ENCODE peak calls at places on chromosomes 4 and X, in eight cellular contexts. R is heart right ventricle, I is ascending aorta, A is body of pancreas, L is OCI-LY7, X is fibroblast of lung, Z is GM23248, Y is neural progenitor cell. V is an unnamed sample. For H3K4me1 and H3K36me3, the result is how much of the 10 kb centered on the place peaks cover.

GRCh38 chrX:35726176-35726575 is 72.0 kb upstream of the MAGEB16 start:
- DNase-seq in R (no peak), I (no peak), A (peak), L (peak), X (peak), Z (peak), Y (no peak), V (no peak)

GRCh38 chr4:173747537-173748257 is 217.7 kb upstream of the HAND2 start:
- DNase-seq in R (no peak), I (no peak), A (no peak), L (no peak), X (no peak), Z (no peak), Y (no peak), V (no peak)

GRCh38 chr4:183249854-183250253 is 70.2 kb downstream of the CLDN22 start:
- DNase-seq in R (no peak), I (no peak), A (peak), L (peak), X (peak), Z (peak), Y (peak), V (no peak)

GRCh38 chr4:105600951-105601350 is 48.5 kb downstream of the ARHGEF38 start:
- DNase-seq in R (no peak), I (no peak), A (no peak), L (no peak), X (no peak), Z (no peak), Y (no peak), V (no peak)

GRCh38 chr4:168908093-168908492 is 102.0 kb downstream of the CBR4 start:
- DNase-seq in R (no peak), I (no peak), A (no peak), L (no peak), X (peak), Z (peak), Y (no peak), V (no peak)

GRCh38 chr4:91734682-91735081 is 569.1 kb upstream of the GRID2 start:
- DNase-seq in R (no peak), I (no peak), A (no peak), L (no peak), X (no peak), Z (no peak), Y (no peak), V (no peak)

GRCh38 chr4:37890501-37891220 is at the start of gene TBC1D1:
- DNase-seq in R (peak), I (peak), A (peak), L (peak), X (no peak), Z (peak), Y (peak), V (no peak)

GRCh38 chr4:26330186-26330787 is 9.5 kb downstream of the RBPJ start:
- DNase-seq in R (no peak), I (no peak), A (no peak), L (peak), X (peak), Z (peak), Y (peak), V (no peak)

GRCh38 chrX:31570658-31571057 is 498.8 kb upstream of the FTHL17 start:
- DNase-seq in R (no peak), I (no peak), A (no peak), L (no peak), X (no peak), Z (no peak), Y (no peak), V (no peak)

GRCh38 chrX:130285710-130286109 is 17.0 kb upstream of the ZNF280C start:
- DNase-seq in R (no peak), I (no peak), A (no peak), L (no peak), X (no peak), Z (no peak), Y (no peak), V (no peak)

GRCh38 chr4:135497563-135498152 is 1296.1 kb upstream of the PABPC4L start:
- DNase-seq in R (no peak), I (no peak), A (no peak), L (no peak), X (no peak), Z (no peak), Y (no peak), V (no peak)

GRCh38 chr4:15563871-15564270 is 91.3 kb downstream of the FBXL5 start:
- DNase-seq in R (no peak), I (no peak), A (no peak), L (no peak), X (no peak), Z (peak), Y (no peak), V (no peak)

GRCh38 chr4:5810770-5811430 is 82.0 kb downstream of the CRMP1 start:
- DNase-seq in R (no peak), I (no peak), A (no peak), L (no peak), X (no peak), Z (no peak), Y (no peak), V (no peak)

GRCh38 chr4:81592698-81593097 is 121.0 kb upstream of the RASGEF1B start:
- DNase-seq in R (no peak), I (no peak), A (no peak), L (no peak), X (no peak), Z (no peak), Y (no peak), V (no peak)

GRCh38 chr4:7192252-7193039 is at the start of gene SORCS2:
- DNase-seq in R (peak), I (peak), A (peak), L (no peak), X (peak), Z (peak), Y (peak), V (no peak)

GRCh38 chrX:39969099-39969825 is 128.5 kb downstream of the BCOR start:
- DNase-seq in R (peak), I (no peak), A (peak), L (peak), X (no peak), Z (no peak), Y (peak), V (no peak)

GRCh38 chr4:2789801-2790582 is 2.9 kb upstream of the SH3BP2 start:
- DNase-seq in R (no peak), I (no peak), A (no peak), L (no peak), X (no peak), Z (no peak), Y (no peak), V (no peak)

GRCh38 chr4:156594619-156595018 is 377.0 kb downstream of the PDGFC start:
- DNase-seq in R (peak), I (no peak), A (peak), L (no peak), X (no peak), Z (no peak), Y (no peak), V (no peak)

GRCh38 chr4:83019794-83020497 is 9.3 kb upstream of the LIN54 start:
- DNase-seq in R (no peak), I (no peak), A (no peak), L (no peak), X (no peak), Z (no peak), Y (no peak), V (no peak)

GRCh38 chrX:13732246-13733067 is 2.0 kb downstream of the TRAPPC2 start:
- DNase-seq in R (no peak), I (no peak), A (peak), L (peak), X (no peak), Z (peak), Y (no peak), V (no peak)

GRCh38 chr4:145609494-145610427 is 9.4 kb upstream of the MMAA start:
- DNase-seq in R (peak), I (peak), A (peak), L (peak), X (peak), Z (peak), Y (peak), V (peak)

GRCh38 chr4:24172406-24172805 is 282.6 kb upstream of the PPARGC1A start:
- DNase-seq in R (no peak), I (no peak), A (no peak), L (no peak), X (no peak), Z (no peak), Y (peak), V (no peak)

GRCh38 chrX:101409043-101409442 is 1.0 kb downstream of the HNRNPH2 start:
- DNase-seq in R (no peak), I (no peak), A (no peak), L (no peak), X (no peak), Z (peak), Y (no peak), V (no peak)

GRCh38 chr4:122669911-122670738 is 49.3 kb upstream of the IL21 start:
- DNase-seq in R (no peak), I (no peak), A (no peak), L (no peak), X (no peak), Z (no peak), Y (no peak), V (no peak)

GRCh38 chrX:118347131-118347530 is 1.2 kb downstream of the WDR44 start:
- DNase-seq in R (no peak), I (no peak), A (no peak), L (no peak), X (peak), Z (peak), Y (peak), V (no peak)

GRCh38 chr4:66564901-66565648 is 894.8 kb upstream of the EPHA5 start:
- DNase-seq in R (no peak), I (no peak), A (no peak), L (no peak), X (peak), Z (peak), Y (no peak), V (no peak)

GRCh38 chrX:150873616-150874015 is 24.9 kb downstream of the CD99L2 start:
- DNase-seq in R (peak), I (peak), A (peak), L (no peak), X (peak), Z (peak), Y (no peak), V (peak)

GRCh38 chr4:63105839-63106238 is 1303.4 kb downstream of the TECRL start:
- DNase-seq in R (no peak), I (no peak), A (no peak), L (no peak), X (no peak), Z (no peak), Y (no peak), V (no peak)

GRCh38 chr4:153294631-153295030 is 49.9 kb upstream of the MND1 start:
- DNase-seq in R (no peak), I (no peak), A (no peak), L (no peak), X (no peak), Z (peak), Y (no peak), V (no peak)

GRCh38 chr4:80305466-80305865 is 30.1 kb upstream of the CFAP299 start:
- DNase-seq in R (no peak), I (no peak), A (no peak), L (no peak), X (no peak), Z (peak), Y (no peak), V (no peak)

GRCh38 chr4:52712991-52713275 is 38.3 kb downstream of the ERVMER34-1 start:
- DNase-seq in R (no peak), I (no peak), A (no peak), L (no peak), X (no peak), Z (no peak), Y (no peak), V (no peak)

GRCh38 chrX:66015152-66015827 is 24.6 kb downstream of the VSIG4 start:
- DNase-seq in R (peak), I (peak), A (no peak), L (peak), X (no peak), Z (no peak), Y (no peak), V (no peak)
- H3K4me1 ChIP-seq in R (under half), I (under half), A (under half), L (half or more), X (under half), Z (under half), Y (under half), V (under half)

DNA sequence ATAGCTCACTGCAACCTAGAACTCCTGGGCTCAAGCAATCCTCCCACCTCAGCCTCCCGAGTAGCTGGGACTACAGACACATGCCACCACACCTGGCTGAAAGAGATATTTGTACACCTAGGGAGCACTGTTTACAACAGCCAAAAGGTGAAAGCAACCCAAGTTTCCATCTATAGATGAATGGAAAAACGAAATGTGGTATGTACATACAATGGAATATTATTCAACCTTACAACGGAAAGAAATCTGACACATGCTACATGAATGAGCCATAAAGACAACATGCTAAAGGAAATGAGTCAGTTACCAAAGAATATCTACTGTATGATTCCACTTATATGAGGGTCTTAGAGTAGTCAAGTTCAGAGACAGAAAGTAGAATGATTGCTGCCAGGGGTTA is 52.2 kb downstream of the ABCG2 start:
- DNase-seq in R (no peak), I (no peak), A (no peak), L (no peak), X (peak), Z (peak), Y (no peak), V (no peak)
- H3K27ac ChIP-seq in R (no peak), I (no peak), A (no peak), L (no peak), X (no peak), Z (no peak), Y (no peak), V (no peak)

DNA sequence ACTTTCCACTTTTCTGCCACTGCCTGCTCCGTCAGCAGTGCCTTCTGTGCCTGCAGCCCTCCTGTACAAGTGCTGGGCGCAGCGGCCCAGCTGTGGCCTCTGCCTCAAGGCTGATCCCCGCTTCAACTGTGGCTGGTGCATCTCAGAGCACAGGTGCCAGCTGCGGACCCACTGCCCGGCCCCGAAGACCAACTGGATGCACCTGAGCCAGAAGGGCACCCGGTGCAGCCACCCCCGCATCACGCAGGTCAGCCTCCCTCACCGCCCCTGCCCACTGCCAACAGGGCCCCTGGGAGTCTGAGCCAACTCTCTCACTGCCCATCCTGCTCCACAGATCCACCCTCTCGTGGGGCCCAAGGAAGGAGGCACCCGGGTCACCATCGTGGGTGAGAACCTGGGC is 7.5 kb downstream of the PLXNA3 start:
- DNase-seq in R (no peak), I (no peak), A (no peak), L (no peak), X (no peak), Z (no peak), Y (no peak), V (no peak)
- H3K36me3 ChIP-seq in R (under half), I (half or more), A (under half), L (under half), X (under half), Z (under half), Y (under half), V (under half)

GRCh38 chr4:30434656-30435055 is 285.5 kb upstream of the PCDH7 start:
- DNase-seq in R (no peak), I (no peak), A (no peak), L (no peak), X (no peak), Z (no peak), Y (no peak), V (no peak)

DNA sequence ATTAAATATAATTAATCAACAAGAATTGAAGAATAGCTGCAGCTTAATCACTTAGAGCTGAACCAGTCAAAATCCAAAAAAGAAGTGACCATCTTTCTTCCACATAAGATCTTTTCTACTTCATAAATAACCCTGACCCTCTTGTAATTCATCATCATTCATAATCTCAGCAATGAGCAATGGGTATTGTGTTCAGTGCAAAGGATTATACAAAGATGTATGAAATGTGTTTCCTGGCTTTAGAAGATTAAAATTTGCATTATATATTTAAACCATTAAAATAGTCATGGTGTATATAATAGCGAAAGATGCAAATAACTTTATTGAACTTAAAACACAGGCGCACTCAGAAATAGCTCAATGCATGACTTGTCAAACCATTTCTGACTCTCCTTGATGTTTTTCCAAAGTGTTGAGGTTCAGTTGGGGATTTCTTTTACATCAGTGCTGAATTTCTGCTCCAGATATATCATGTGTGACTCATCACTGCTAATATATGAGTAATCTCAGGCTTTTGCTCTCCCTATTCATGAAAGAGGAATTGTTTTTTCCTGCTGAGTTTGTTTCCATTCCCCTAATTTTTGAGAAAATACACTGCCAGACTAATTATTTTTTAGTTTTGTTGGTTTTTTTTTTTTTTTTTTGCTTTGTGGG is 290.2 kb upstream of the PCDH7 start:
- DNase-seq in R (no peak), I (no peak), A (no peak), L (no peak), X (peak), Z (peak), Y (no peak), V (no peak)
- H3K4me1 ChIP-seq in R (under half), I (under half), A (under half), L (under half), X (under half), Z (under half), Y (under half), V (under half)

GRCh38 chr4:39609454-39609911 is 29.2 kb downstream of the SMIM14 start:
- DNase-seq in R (no peak), I (no peak), A (no peak), L (no peak), X (no peak), Z (no peak), Y (no peak), V (no peak)
- H3K27ac ChIP-seq in R (no peak), I (no peak), A (no peak), L (no peak), X (no peak), Z (no peak), Y (no peak), V (no peak)

DNA sequence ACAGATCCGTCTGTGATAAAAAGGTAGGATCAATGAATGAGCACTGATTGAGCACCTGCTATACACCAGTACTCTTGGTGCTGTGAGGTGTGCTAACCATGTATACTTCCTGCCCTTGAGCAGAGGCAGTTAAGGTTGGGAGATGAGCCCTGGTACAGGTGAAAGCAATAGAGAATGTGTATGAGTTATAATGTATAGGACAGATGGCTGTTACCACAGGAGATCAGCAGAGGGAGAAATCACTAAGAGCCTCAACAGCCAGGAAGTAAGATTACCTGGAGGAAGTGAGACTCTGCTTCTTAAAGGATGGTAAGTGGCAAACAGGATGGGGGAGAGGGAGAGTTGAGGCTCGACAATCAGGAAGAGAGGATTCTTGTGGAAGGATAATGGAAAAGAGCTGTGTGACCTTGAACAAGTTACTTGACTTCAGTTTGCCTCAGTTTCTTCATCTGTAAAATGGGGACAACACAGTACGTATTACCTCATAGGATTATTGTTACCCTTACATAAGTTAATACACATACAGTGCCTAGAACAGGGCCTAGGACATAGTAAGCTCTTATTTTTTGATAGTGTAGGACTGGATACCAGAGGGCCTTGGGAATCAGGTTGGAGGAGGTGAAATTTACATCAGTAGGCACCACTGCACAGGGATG is 9.1 kb downstream of the CXCR3 start:
- DNase-seq in R (no peak), I (no peak), A (no peak), L (peak), X (no peak), Z (no peak), Y (no peak), V (no peak)
- H3K36me3 ChIP-seq in R (under half), I (half or more), A (under half), L (half or more), X (under half), Z (under half), Y (under half), V (under half)